ENCODE peak calls at places on chromosomes 16 and 17, in seven cellular contexts. J is thoracic aorta; N is kidney; L is Panc1; M is IMR-90; B is CD8-positive, alpha-beta T cell; O is transverse colon. H is an unnamed sample. For H3K4me1, the result is how much of the 10 kb centered on the place peaks cover.

GRCh38 chr17:80477647-80478478 is 1.5 kb upstream of the NPTX1 start:
- DNase-seq in B (peak), J (no peak), M (peak), L (no peak), O (peak), N (no peak), H (no peak)

GRCh38 chr17:80795737-80796136 is 195.9 kb upstream of the CHMP6 start:
- DNase-seq in B (no peak), O (no peak), N (peak), J (no peak), L (no peak), M (no peak), H (peak)

GRCh38 chr16:11350531-11351335 is 5.5 kb downstream of the RMI2 start:
- DNase-seq in M (peak), L (no peak), J (no peak), O (no peak), N (no peak), B (no peak), H (no peak)

GRCh38 chr16:4904108-4904941 is 32.6 kb downstream of the PPL start:
- DNase-seq in B (no peak), O (no peak), M (no peak), L (no peak), N (no peak), J (no peak), H (peak)

GRCh38 chr17:7001562-7001961 is 5.7 kb downstream of the ALOX12 start:
- DNase-seq in N (peak), L (no peak), M (no peak), B (peak), J (no peak), O (no peak), H (no peak)

GRCh38 chr16:81928975-81929374 is 82.3 kb downstream of the SDR42E1 start:
- DNase-seq in N (no peak), J (no peak), M (no peak), O (no peak), B (no peak), L (no peak), H (peak)

GRCh38 chr16:878071-878784 is 77.7 kb upstream of the GNG13 start:
- DNase-seq in L (no peak), B (no peak), M (peak), N (peak), J (no peak), O (peak), H (no peak)

GRCh38 chr17:44881145-44881544 is 18.1 kb downstream of the EFTUD2 start:
- DNase-seq in L (no peak), O (no peak), J (no peak), B (no peak), N (no peak), M (no peak), H (no peak)

GRCh38 chr16:31427441-31428276 is 501 bp downstream of the COX6A2 start:
- DNase-seq in O (peak), N (peak), B (peak), L (no peak), M (no peak), J (no peak), H (peak)

GRCh38 chr16:11087691-11088431 is 143.5 kb downstream of the CLEC16A start:
- DNase-seq in N (no peak), L (no peak), O (no peak), M (peak), J (no peak), B (no peak), H (no peak)

GRCh38 chr17:58383892-58384462 is 32.0 kb upstream of the SUPT4H1 start:
- DNase-seq in J (no peak), B (no peak), O (no peak), M (no peak), N (no peak), L (no peak), H (no peak)

GRCh38 chr17:6327007-6327406 is 107.9 kb downstream of the AIPL1 start:
- DNase-seq in O (no peak), N (no peak), B (no peak), L (no peak), M (no peak), J (no peak), H (peak)

GRCh38 chr16:56883586-56883985 is 18.6 kb downstream of the SLC12A3 start:
- DNase-seq in L (no peak), B (no peak), O (no peak), J (no peak), N (no peak), M (no peak), H (no peak)

GRCh38 chr16:3879887-3880564 is 487 bp downstream of the CREBBP start:
- DNase-seq in L (no peak), M (peak), B (peak), J (no peak), N (peak), O (peak), H (peak)

GRCh38 chr17:63024716-63025115 is 58.7 kb downstream of the TANC2 start:
- DNase-seq in M (peak), N (no peak), L (no peak), J (no peak), O (no peak), B (no peak), H (no peak)

GRCh38 chr16:79212114-79212791 is 388.3 kb downstream of the MAF start:
- DNase-seq in J (no peak), B (no peak), N (no peak), M (no peak), L (no peak), O (no peak), H (no peak)

GRCh38 chr17:7445011-7445927 is at the start of gene CHRNB1:
- DNase-seq in O (peak), N (peak), M (peak), B (peak), J (no peak), L (no peak), H (peak)

GRCh38 chr17:67834634-67835033 is 9.3 kb downstream of the BPTF start:
- DNase-seq in B (no peak), M (no peak), L (no peak), O (no peak), J (no peak), N (no peak), H (peak)
- TF ChIP-seq CTCF in B (no peak), M (no peak), L (no peak), O (no peak), J (no peak), N (no peak), H (no peak)

DNA sequence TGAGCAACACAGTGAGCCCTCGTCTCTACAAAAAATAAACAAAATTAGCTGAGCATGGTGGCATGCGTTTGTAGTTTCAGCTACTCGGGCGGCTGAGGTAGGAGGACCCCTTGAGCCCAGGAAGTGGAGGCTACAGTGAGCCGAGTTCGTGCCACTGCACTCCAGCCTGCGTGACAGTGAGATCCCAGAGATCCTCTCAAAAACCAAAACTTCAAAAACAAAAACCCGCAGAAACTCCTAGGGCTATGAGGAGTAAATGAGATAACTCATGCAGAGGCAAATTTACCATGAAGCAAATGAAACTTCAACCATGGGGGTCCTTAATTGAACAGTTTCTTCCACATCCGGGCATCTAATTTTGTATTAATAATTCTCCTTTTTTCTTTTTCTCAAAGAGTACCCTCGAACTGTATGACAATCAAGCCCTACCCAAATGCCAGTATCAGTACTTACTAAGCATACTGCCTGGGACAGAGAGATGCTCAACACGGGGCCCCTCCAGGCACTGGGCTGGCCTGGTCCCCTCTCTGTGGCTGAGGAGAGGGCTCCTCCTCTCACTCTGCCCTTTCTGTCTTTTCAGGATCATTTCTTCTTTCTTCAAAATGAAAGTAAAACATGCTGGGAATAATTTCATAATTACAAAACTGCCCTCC is 789 bp upstream of the PIPOX start:
- DNase-seq in N (no peak), J (no peak), B (no peak), O (no peak), M (no peak), L (no peak), H (no peak)
- H3K4me3 ChIP-seq in N (no peak), J (no peak), B (no peak), O (no peak), M (no peak), L (no peak), H (no peak)

GRCh38 chr17:56436142-56436541 is 157.4 kb upstream of the NOG start:
- DNase-seq in M (no peak), N (no peak), J (no peak), B (no peak), L (no peak), O (no peak), H (no peak)
- H3K4me1 ChIP-seq in M (under half), N (under half), J (under half), B (under half), L (under half), O (under half), H (under half)

GRCh38 chr16:22374311-22375116 is at the start of gene CDR2:
- DNase-seq in O (peak), N (peak), L (peak), J (peak), M (peak), B (peak), H (peak)

GRCh38 chr16:22375117-22375962 is 921 bp upstream of the CDR2 start:
- DNase-seq in M (no peak), N (no peak), B (no peak), J (no peak), L (no peak), O (no peak), H (no peak)

GRCh38 chr16:22375963-22376640 is 1.7 kb upstream of the CDR2 start:
- DNase-seq in O (no peak), N (no peak), L (no peak), M (no peak), J (no peak), B (no peak), H (no peak)

GRCh38 chr16:22372882-22373661 is 1.3 kb downstream of the CDR2 start:
- DNase-seq in L (no peak), M (no peak), O (no peak), J (no peak), B (no peak), N (no peak), H (no peak)

DNA sequence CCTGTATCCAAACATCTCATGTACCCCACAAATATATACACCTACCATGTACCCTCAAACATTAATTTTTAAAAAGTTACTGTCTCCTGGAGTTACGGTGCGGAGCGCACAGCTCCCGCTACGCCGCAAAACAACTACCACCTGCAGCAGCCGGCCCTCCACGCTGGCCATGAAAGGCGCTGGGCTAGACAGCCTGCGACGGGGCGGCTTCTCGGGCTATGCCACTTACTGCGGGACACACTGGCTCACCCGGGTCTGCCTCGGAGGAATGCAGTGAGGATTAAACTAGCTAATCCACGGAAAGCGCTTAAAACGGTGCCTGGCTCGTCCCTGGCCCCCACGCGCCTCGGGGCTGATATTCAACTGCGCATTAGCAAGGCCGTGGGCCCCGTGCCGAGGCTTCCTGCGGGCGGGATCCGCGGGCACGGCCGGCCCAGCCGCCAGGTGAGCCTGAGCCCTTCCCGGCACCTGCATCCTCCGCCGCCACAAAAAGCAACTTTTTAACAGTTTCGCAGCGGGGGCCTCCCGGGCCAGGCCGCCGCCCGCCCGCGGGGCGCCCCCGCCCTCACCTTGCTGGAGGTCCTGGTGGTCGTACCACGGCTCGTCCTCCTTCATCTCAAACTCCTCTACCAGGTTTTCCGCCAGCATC is 633 bp downstream of the CDR2 start:
- DNase-seq in N (peak), O (peak), J (no peak), M (no peak), B (peak), L (no peak), H (peak)
- TF ChIP-seq CTCF in N (no peak), O (peak), J (no peak), M (no peak), B (no peak), L (no peak), H (no peak)

DNA sequence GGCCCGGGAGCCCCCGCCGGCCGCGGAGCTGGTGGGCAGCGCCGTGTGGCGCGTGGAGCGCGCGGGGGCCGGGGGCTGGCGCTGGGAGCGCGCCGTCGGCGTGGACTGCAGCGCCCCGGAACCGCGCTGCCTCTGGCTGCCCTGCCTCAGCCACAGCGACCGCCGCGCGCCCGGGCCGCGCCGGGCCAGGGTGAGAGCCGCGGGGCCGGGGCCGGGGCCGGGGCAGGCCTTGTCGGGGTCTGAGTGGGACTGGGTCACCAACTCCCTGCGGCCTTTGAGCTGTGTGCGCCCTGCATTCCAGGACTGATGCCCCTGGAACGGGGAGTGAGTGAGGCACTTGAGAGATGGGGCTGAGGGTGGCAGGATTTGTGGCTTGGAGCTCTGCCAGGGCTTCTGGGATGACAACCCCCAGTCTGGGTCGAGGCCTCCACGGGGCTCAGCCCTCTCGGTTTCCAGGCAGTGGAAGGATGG is 25.7 kb downstream of the ARHGAP23 start:
- DNase-seq in M (peak), L (no peak), N (no peak), B (no peak), J (no peak), O (no peak), H (no peak)
- H3K4me3 ChIP-seq in M (peak), L (peak), N (peak), B (no peak), J (peak), O (no peak), H (peak)

DNA sequence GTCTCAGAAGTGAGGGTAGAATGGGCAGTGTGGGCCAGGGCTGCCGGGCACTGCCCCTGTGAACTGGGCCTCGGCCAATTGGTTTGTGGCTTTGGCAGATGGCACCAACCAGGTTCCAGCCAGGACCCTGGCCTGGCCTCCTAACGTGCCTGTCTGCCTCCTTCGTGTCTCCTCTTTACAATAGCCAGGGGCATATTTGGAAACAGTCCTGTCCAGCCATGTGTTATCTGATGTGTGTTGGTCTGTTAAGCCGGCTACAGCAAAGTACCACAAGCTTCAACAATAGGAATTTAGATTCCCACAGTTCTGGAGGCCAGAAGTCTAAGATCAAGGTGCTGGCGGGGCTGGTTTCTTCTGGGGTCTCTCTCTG is 14.6 kb downstream of the CRISPLD2 start:
- DNase-seq in L (no peak), N (no peak), O (no peak), M (no peak), J (no peak), B (no peak), H (no peak)
- H3K4me1 ChIP-seq in L (under half), N (under half), O (under half), M (half or more), J (half or more), B (under half), H (under half)